ENCODE peak calls at places on chromosome X, in seven cellular contexts. O is suprapubic skin, S is uterus, W is GM23338, Y is epithelial cell of proximal tubule, L is astrocyte of the spinal cord, M is type B pancreatic cell. F is an unnamed sample.

GRCh38 chrX:130079824-130080406 is 30.4 kb downstream of the ELF4 start:
- DNase-seq in O (no peak), S (peak), W (peak), Y (peak), L (peak), M (no peak), F (peak)

GRCh38 chrX:33188286-33188685 is 23.1 kb downstream of the DMD start:
- DNase-seq in O (no peak), S (no peak), W (peak), Y (no peak), L (no peak), M (no peak), F (no peak)

GRCh38 chrX:120839506-120839905 is 36.2 kb downstream of the CT47B1 start:
- DNase-seq in O (no peak), S (no peak), W (no peak), Y (no peak), L (peak), M (no peak), F (no peak)

GRCh38 chrX:2147928-2148327 is 352.8 kb downstream of the DHRSX start:
- DNase-seq in O (no peak), S (no peak), W (no peak), Y (no peak), L (no peak), M (no peak), F (no peak)

GRCh38 chrX:110114260-110114776 is 111.4 kb downstream of the TMEM164 start:
- DNase-seq in O (no peak), S (no peak), W (no peak), Y (no peak), L (no peak), M (no peak), F (no peak)

GRCh38 chrX:31545726-31546125 is 473.9 kb upstream of the FTHL17 start:
- DNase-seq in O (no peak), S (no peak), W (no peak), Y (no peak), L (peak), M (no peak), F (no peak)

GRCh38 chrX:40644821-40645358 is 2.5 kb downstream of the CXorf38 start:
- DNase-seq in O (no peak), S (peak), W (no peak), Y (peak), L (peak), M (no peak), F (peak)

GRCh38 chrX:155225774-155226173 is 9.5 kb downstream of the VBP1 start:
- DNase-seq in O (no peak), S (no peak), W (no peak), Y (no peak), L (no peak), M (no peak), F (no peak)

GRCh38 chrX:113741744-113742143 is 842.1 kb upstream of the HTR2C start:
- DNase-seq in O (no peak), S (no peak), W (peak), Y (no peak), L (peak), M (no peak), F (no peak)

GRCh38 chrX:123138473-123138872 is 45.6 kb upstream of the GRIA3 start:
- DNase-seq in O (no peak), S (no peak), W (no peak), Y (peak), L (peak), M (no peak), F (no peak)

GRCh38 chrX:139889760-139890159 is 43.1 kb downstream of the ATP11C start:
- DNase-seq in O (no peak), S (no peak), W (no peak), Y (peak), L (peak), M (no peak), F (no peak)

GRCh38 chrX:3712870-3713224 is 602 bp downstream of the PRKX start:
- DNase-seq in O (peak), S (no peak), W (no peak), Y (no peak), L (no peak), M (peak), F (no peak)

GRCh38 chrX:56219702-56220101 is 12.5 kb upstream of the KLF8 start:
- DNase-seq in O (no peak), S (no peak), W (peak), Y (no peak), L (no peak), M (no peak), F (no peak)

GRCh38 chrX:129529685-129530281 is 6.5 kb upstream of the SMARCA1 start:
- DNase-seq in O (no peak), S (no peak), W (no peak), Y (no peak), L (peak), M (no peak), F (no peak)

GRCh38 chrX:39692796-39693195 is 405.0 kb downstream of the BCOR start:
- DNase-seq in O (no peak), S (no peak), W (no peak), Y (no peak), L (no peak), M (no peak), F (no peak)

GRCh38 chrX:39144323-39144722 is 343.1 kb downstream of the MID1IP1 start:
- DNase-seq in O (no peak), S (no peak), W (no peak), Y (no peak), L (no peak), M (no peak), F (no peak)

GRCh38 chrX:110759785-110760184 is 35.8 kb downstream of the CHRDL1 start:
- DNase-seq in O (no peak), S (no peak), W (no peak), Y (peak), L (peak), M (no peak), F (no peak)

GRCh38 chrX:118853596-118853995 is 30.0 kb downstream of the ZCCHC12 start:
- DNase-seq in O (no peak), S (no peak), W (no peak), Y (no peak), L (no peak), M (no peak), F (no peak)

GRCh38 chrX:105701310-105702052 is 120.9 kb upstream of the NRK start:
- DNase-seq in O (no peak), S (no peak), W (peak), Y (no peak), L (peak), M (no peak), F (no peak)
- TF ChIP-seq CTCF in O (no peak), S (no peak), W (peak), Y (peak), L (no peak), M (peak), F (no peak)

GRCh38 chrX:13923845-13924244 is 105.8 kb downstream of the GEMIN8 start:
- DNase-seq in O (no peak), S (no peak), W (no peak), Y (no peak), L (no peak), M (no peak), F (no peak)

GRCh38 chrX:13927175-13927574 is 102.5 kb downstream of the GEMIN8 start:
- DNase-seq in O (no peak), S (no peak), W (no peak), Y (no peak), L (no peak), M (no peak), F (no peak)

DNA sequence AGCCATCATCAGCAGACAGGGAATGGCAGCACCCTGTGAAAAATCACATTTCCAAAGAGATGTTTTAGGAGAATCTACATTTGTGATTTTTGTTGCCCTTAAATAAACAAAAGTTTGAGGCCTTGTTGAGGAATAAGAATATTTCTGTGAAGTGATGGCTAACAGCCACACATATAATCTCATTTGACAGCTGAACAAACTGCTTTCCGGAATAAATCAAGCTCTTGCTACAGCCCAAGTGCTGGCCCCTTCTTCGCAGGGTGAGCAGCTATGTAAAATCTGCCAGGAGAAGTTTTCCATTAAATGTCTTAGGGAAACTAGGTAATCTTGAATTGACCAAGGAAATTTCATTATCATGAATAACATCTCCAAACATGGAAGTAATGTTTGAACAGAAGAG is 106.4 kb upstream of the GPM6B start:
- DNase-seq in O (no peak), S (no peak), W (no peak), Y (no peak), L (no peak), M (no peak), F (no peak)
- TF ChIP-seq CTCF in O (no peak), S (no peak), W (no peak), Y (no peak), L (no peak), M (no peak), F (no peak)

GRCh38 chrX:153580700-153581386 is 18.1 kb downstream of the CCNQ start:
- DNase-seq in O (no peak), S (no peak), W (peak), Y (no peak), L (no peak), M (no peak), F (no peak)
- TF ChIP-seq CTCF in O (no peak), S (no peak), W (peak), Y (peak), L (peak), M (peak), F (no peak)

GRCh38 chrX:27694667-27695066 is 104.5 kb downstream of the DCAF8L2 start:
- DNase-seq in O (no peak), S (no peak), W (no peak), Y (no peak), L (no peak), M (no peak), F (no peak)
- TF ChIP-seq CTCF in O (no peak), S (no peak), W (no peak), Y (no peak), L (no peak), M (no peak), F (no peak)

GRCh38 chrX:93538575-93538974 is 134.8 kb downstream of the NAP1L3 start:
- DNase-seq in O (no peak), S (no peak), W (peak), Y (no peak), L (no peak), M (no peak), F (no peak)
- TF ChIP-seq CTCF in O (no peak), S (no peak), W (no peak), Y (no peak), L (no peak), M (peak), F (no peak)